ENCODE peak calls at places on chromosomes 16 and 17, in eight cellular contexts. S is heart right ventricle; L is A549; R is left ventricle myocardium inferior; F is CD4-positive, CD25-positive, alpha-beta regulatory T cell; O is spleen; A is CD8-positive, alpha-beta memory T cell; U is dorsolateral prefrontal cortex. G is an unnamed sample.

GRCh38 chr16:678858-679807 is 1.1 kb upstream of the STUB1 start:
- DNase-seq in R (peak), A (peak), O (peak), U (peak), S (peak), F (no peak), L (peak), G (peak)

GRCh38 chr17:48954300-48954755 is 9.7 kb upstream of the SNF8 start:
- DNase-seq in A (no peak), O (no peak), U (no peak), S (no peak), F (no peak), L (peak), R (no peak), G (no peak)

GRCh38 chr16:47140686-47141085 is 3.1 kb downstream of the NETO2 start:
- DNase-seq in A (no peak), O (no peak), F (no peak), R (no peak), S (no peak), U (no peak), L (no peak), G (no peak)

GRCh38 chr17:4483012-4483840 is 15.5 kb upstream of the SPNS2 start:
- DNase-seq in A (no peak), S (no peak), R (no peak), F (no peak), U (no peak), O (no peak), L (peak), G (no peak)

GRCh38 chr17:47703191-47703591 is 9.2 kb downstream of the TBKBP1 start:
- DNase-seq in L (no peak), R (no peak), F (peak), U (no peak), A (peak), O (peak), S (no peak), G (no peak)

GRCh38 chr16:3880623-3881498 is at the start of gene CREBBP:
- DNase-seq in O (peak), S (peak), L (peak), R (peak), F (peak), A (peak), U (peak), G (peak)

GRCh38 chr17:9522074-9522473 is 53.5 kb downstream of the STX8 start:
- DNase-seq in U (no peak), F (peak), L (peak), A (no peak), S (peak), O (no peak), R (no peak), G (peak)

GRCh38 chr17:42246515-42246914 is 29.7 kb downstream of the STAT5B start:
- DNase-seq in A (no peak), R (no peak), U (no peak), S (no peak), O (no peak), L (no peak), F (no peak), G (no peak)

GRCh38 chr17:70624208-70624607 is 454.9 kb downstream of the KCNJ2 start:
- DNase-seq in R (no peak), S (no peak), A (no peak), L (no peak), F (no peak), U (no peak), O (no peak), G (no peak)

GRCh38 chr16:70705056-70705455 is 19.2 kb upstream of the MTSS2 start:
- DNase-seq in L (no peak), R (no peak), F (no peak), U (no peak), S (no peak), A (no peak), O (no peak), G (no peak)

GRCh38 chr17:73210002-73210678 is 17.3 kb downstream of the COG1 start:
- DNase-seq in A (no peak), O (no peak), S (no peak), R (no peak), L (no peak), U (no peak), F (no peak), G (no peak)

GRCh38 chr17:19683117-19683516 is 33.3 kb downstream of the SLC47A2 start:
- DNase-seq in S (no peak), R (no peak), U (no peak), A (no peak), L (no peak), O (no peak), F (no peak), G (no peak)

GRCh38 chr17:67575325-67575724 is 142.4 kb upstream of the NOL11 start:
- DNase-seq in F (no peak), L (no peak), O (no peak), R (no peak), A (no peak), S (no peak), U (no peak), G (no peak)

GRCh38 chr16:78310196-78310595 is 210.7 kb downstream of the WWOX start:
- DNase-seq in O (no peak), S (no peak), R (no peak), L (no peak), U (no peak), F (no peak), A (no peak), G (no peak)

GRCh38 chr16:84033251-84034195 is 9.1 kb downstream of the SLC38A8 start:
- DNase-seq in U (no peak), L (no peak), O (no peak), R (no peak), F (no peak), S (no peak), A (no peak), G (no peak)

GRCh38 chr16:68257906-68258800 is 6.2 kb upstream of the SLC7A6 start:
- DNase-seq in F (no peak), U (no peak), R (peak), O (no peak), A (no peak), L (peak), S (no peak), G (no peak)

GRCh38 chr17:60356947-60357346 is 35.0 kb downstream of the USP32 start:
- DNase-seq in A (no peak), L (no peak), R (no peak), O (no peak), F (no peak), S (no peak), U (no peak), G (no peak)

GRCh38 chr16:77967054-77968035 is 55.0 kb upstream of the CLEC3A start:
- DNase-seq in O (no peak), R (no peak), S (no peak), U (no peak), A (no peak), L (no peak), F (no peak), G (no peak)

GRCh38 chr17:14050616-14051015 is 18.7 kb upstream of the COX10 start:
- DNase-seq in S (no peak), F (no peak), U (no peak), R (no peak), A (no peak), L (no peak), O (no peak), G (no peak)

GRCh38 chr17:57994436-57994835 is 6.4 kb upstream of the VEZF1 start:
- DNase-seq in F (no peak), S (no peak), A (no peak), L (no peak), R (no peak), U (no peak), O (no peak), G (no peak)

GRCh38 chr17:69246726-69247375 is 18.2 kb upstream of the ABCA10 start:
- DNase-seq in O (no peak), A (no peak), F (peak), U (no peak), R (no peak), L (peak), S (no peak), G (peak)

GRCh38 chr17:30586818-30587595 is 109.8 kb downstream of the GOSR1 start:
- DNase-seq in F (no peak), O (no peak), L (peak), S (no peak), A (no peak), U (no peak), R (no peak), G (no peak)

GRCh38 chr16:63050391-63050790 is 1014.2 kb upstream of the CDH8 start:
- DNase-seq in O (no peak), L (no peak), A (no peak), R (no peak), U (no peak), F (no peak), S (no peak), G (no peak)

GRCh38 chr17:3964203-3965122 is at the start of gene ATP2A3:
- DNase-seq in A (peak), R (peak), O (peak), U (no peak), F (peak), L (no peak), S (no peak), G (peak)

GRCh38 chr17:3770471-3770870 is 30.5 kb downstream of the ITGAE start:
- DNase-seq in S (no peak), O (peak), L (no peak), F (no peak), U (no peak), A (peak), R (no peak), G (peak)

GRCh38 chr17:9217151-9218067 is 196.1 kb downstream of the NTN1 start:
- DNase-seq in L (no peak), A (no peak), S (no peak), F (no peak), R (no peak), U (no peak), O (no peak), G (no peak)

GRCh38 chr17:45241315-45242011 is 19.8 kb downstream of the FMNL1 start:
- DNase-seq in F (no peak), R (no peak), S (no peak), L (no peak), O (no peak), U (peak), A (no peak), G (no peak)
- H3K4me3 ChIP-seq in F (no peak), R (peak), S (peak), L (no peak), O (no peak), U (peak), A (no peak), G (no peak)

DNA sequence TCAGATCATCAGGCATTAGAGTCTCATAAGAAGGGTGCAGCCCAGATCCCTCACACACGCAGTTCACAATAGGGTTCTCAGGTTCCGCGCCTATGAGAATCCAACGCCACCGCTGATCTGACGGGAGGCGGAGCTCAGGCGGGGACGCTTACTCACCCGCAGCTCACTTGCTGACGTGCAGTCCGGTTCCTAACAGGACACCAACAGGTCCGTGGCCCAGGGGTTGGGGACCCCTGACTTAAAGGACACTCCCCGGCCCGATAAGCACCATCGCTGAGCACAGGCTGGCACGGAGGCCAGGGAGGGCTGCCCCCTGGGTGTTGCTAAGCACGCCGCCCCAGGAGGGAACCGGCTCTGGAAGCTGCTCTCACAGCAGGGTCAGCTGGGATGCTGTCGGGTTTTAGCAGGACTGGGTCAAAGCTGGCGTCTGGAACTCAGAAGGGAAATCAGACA is 30.1 kb upstream of the BAHCC1 start:
- DNase-seq in U (no peak), F (no peak), L (no peak), S (peak), R (no peak), A (no peak), O (peak), G (no peak)
- H3K4me3 ChIP-seq in U (peak), F (no peak), L (no peak), S (peak), R (peak), A (peak), O (no peak), G (no peak)

DNA sequence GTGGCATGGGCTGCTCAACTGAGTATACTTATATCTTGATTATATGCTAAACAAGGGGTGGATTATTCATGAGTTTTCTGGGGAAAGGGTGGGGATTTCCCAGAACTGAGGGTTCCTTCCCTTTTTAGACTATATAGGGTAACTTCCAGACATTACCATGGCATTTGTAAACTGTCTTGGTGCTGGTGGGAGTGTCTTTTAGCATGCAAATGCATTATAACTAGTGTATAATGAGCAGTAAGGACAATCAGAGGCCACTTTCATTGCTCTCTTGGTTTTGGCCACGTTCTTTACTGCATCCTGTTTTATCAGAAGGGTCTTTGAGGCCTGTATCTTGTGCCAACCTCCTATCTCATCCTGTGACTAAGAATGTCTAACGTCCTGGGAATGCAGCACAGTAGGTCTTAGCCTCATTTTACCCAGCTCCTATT is 12.0 kb downstream of the PRR11 start:
- DNase-seq in O (no peak), F (no peak), R (no peak), U (no peak), S (no peak), A (no peak), L (no peak), G (no peak)
- H3K4me3 ChIP-seq in O (no peak), F (no peak), R (no peak), U (no peak), S (no peak), A (no peak), L (no peak), G (no peak)

DNA sequence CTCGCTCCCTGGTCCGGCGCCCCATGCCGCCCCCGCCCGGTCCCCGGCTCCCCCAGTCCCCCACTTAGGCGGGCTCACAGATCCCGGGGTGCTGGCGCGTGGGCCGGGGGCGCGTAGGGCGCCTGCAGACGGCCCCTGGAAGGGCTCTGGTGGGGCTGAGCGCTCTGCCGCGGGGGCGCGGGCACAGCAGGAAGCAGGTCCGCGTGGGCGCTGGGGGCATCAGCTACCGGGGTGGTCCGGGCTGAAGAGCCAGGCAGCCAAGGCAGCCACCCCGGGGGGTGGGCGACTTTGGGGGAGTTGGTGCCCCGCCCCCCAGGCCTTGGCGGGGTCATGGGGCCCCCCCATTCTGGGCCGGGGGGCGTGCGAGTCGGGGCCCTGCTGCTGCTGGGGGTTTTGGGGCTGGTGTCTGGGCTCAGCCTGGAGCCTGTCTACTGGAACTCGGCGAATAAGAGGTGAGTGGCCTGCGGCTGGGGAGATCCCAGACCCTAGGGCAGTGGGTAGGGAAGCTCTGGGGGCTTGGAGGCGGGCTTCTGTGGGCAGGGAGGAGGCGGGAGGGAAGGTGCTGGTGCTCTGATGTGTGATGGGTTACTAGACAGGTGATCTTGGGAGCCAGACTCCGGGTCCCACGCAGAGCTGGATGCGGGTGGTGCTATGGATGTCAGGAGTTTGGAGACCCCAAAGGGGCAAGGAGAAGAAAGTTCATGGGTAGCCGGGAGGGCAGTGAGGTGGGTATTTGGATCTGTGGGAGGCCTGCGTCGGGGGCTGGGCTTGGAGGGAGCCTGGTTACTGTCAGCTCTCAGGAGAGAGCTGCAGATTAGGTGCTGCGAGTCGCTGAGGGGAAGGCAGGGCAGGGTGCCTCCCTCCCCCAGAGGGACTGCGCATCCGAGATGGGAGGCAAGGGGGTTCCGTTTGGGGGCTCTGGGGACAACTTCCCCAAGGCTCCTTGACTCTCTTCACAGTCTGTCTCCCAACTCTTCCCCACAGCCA is 560 bp downstream of the EFNB3 start:
- DNase-seq in R (no peak), A (no peak), F (no peak), O (peak), U (no peak), S (no peak), L (no peak), G (no peak)
- H3K4me3 ChIP-seq in R (peak), A (no peak), F (no peak), O (peak), U (peak), S (peak), L (peak), G (no peak)

DNA sequence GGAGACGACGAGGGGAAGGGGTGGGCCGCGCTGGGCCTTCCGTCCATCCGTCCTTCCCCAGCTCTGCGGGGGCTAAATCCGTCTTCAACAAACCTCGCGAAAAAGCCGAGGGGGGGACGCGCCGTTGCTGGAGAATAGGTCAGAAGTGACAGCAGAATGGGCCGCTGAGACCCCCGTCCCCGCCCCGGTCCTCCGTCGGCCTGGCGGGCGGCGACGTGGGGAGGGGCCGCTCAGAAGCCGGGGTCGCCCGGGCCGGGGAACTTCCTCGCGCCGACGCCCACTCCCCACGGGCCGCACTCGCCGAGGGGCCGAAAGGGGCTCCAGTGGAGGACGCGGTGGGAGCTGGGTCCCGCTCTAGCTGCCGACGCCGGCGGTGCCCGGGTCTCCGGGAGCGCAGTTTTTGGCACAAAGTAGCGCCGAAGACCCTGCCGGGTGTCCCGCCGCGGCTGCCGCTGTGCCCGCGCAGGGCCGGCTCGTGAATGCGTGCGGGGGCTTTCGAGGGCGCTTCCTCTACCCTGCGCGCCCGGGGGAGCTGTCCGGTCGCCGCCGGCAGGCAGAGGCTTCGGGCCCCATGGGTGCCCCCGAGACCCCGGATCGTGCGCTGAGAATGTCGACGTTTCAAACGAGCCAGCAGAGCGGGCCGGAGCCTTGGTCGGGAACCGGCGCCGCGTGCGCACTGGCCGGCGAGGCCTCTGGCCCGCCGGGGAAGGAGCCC is 46.4 kb upstream of the SLC38A10 start:
- DNase-seq in S (no peak), L (no peak), A (no peak), F (no peak), O (peak), U (no peak), R (no peak), G (no peak)
- H3K4me3 ChIP-seq in S (peak), L (no peak), A (no peak), F (no peak), O (peak), U (peak), R (peak), G (no peak)

GRCh38 chr17:2233441-2233947 is 70.1 kb downstream of the SMG6 start:
- DNase-seq in S (peak), U (no peak), L (no peak), R (peak), F (no peak), O (no peak), A (no peak), G (no peak)
- H3K4me3 ChIP-seq in S (no peak), U (no peak), L (no peak), R (no peak), F (no peak), O (no peak), A (no peak), G (no peak)

GRCh38 chr16:31216116-31216469 is 842 bp downstream of the PYDC1 start:
- DNase-seq in O (no peak), U (no peak), L (no peak), A (no peak), S (no peak), R (no peak), F (no peak), G (no peak)
- H3K4me3 ChIP-seq in O (peak), U (peak), L (peak), A (peak), S (peak), R (peak), F (no peak), G (no peak)

GRCh38 chr16:87966685-87967185 is 15.5 kb downstream of the BANP start:
- DNase-seq in R (no peak), S (no peak), L (no peak), O (peak), A (no peak), F (no peak), U (no peak), G (no peak)
- H3K4me3 ChIP-seq in R (peak), S (peak), L (no peak), O (no peak), A (no peak), F (no peak), U (peak), G (no peak)